ENCODE peak calls at places on chromosomes 11 and 22, in eight cellular contexts. One of them, this sample, is unnamed.

GRCh38 chr22:32531955-32532818 is 57.6 kb downstream of the FBXO7 start:
- DNase-seq in NCI-H1092: peak
- DNase-seq in IMR-90: peak
- DNase-seq in SJSA1: peak
- DNase-seq in stimulated activated CD4-positive, alpha-beta T cell treated with anti-CD3 and anti-CD28 coated beads, Interleukin-2, amount 100 ng/mL, for 48 hours: no peak
- DNase-seq in right cardiac atrium: peak
- DNase-seq in Ammon's horn: no peak
- DNase-seq in AG10803: peak
- DNase-seq in this sample: peak

GRCh38 chr11:1302041-1302460 is 7.4 kb downstream of the TOLLIP start:
- DNase-seq in NCI-H1092: no peak
- DNase-seq in IMR-90: no peak
- DNase-seq in SJSA1: no peak
- DNase-seq in stimulated activated CD4-positive, alpha-beta T cell treated with anti-CD3 and anti-CD28 coated beads, Interleukin-2, amount 100 ng/mL, for 48 hours: no peak
- DNase-seq in right cardiac atrium: no peak
- DNase-seq in Ammon's horn: no peak
- DNase-seq in AG10803: no peak
- DNase-seq in this sample: no peak

GRCh38 chr11:108934696-108935095 is 269.8 kb downstream of the DDX10 start:
- DNase-seq in NCI-H1092: no peak
- DNase-seq in IMR-90: no peak
- DNase-seq in SJSA1: no peak
- DNase-seq in stimulated activated CD4-positive, alpha-beta T cell treated with anti-CD3 and anti-CD28 coated beads, Interleukin-2, amount 100 ng/mL, for 48 hours: no peak
- DNase-seq in right cardiac atrium: no peak
- DNase-seq in Ammon's horn: no peak
- DNase-seq in AG10803: no peak
- DNase-seq in this sample: no peak

GRCh38 chr11:5737672-5738071 is 1.4 kb downstream of the OR56B1 start:
- DNase-seq in NCI-H1092: no peak
- DNase-seq in IMR-90: no peak
- DNase-seq in SJSA1: no peak
- DNase-seq in stimulated activated CD4-positive, alpha-beta T cell treated with anti-CD3 and anti-CD28 coated beads, Interleukin-2, amount 100 ng/mL, for 48 hours: no peak
- DNase-seq in right cardiac atrium: no peak
- DNase-seq in Ammon's horn: no peak
- DNase-seq in AG10803: no peak
- DNase-seq in this sample: no peak

GRCh38 chr11:73656985-73657384 is 10.6 kb downstream of the PLEKHB1 start:
- DNase-seq in NCI-H1092: no peak
- DNase-seq in IMR-90: no peak
- DNase-seq in SJSA1: no peak
- DNase-seq in stimulated activated CD4-positive, alpha-beta T cell treated with anti-CD3 and anti-CD28 coated beads, Interleukin-2, amount 100 ng/mL, for 48 hours: no peak
- DNase-seq in right cardiac atrium: no peak
- DNase-seq in Ammon's horn: no peak
- DNase-seq in AG10803: no peak
- DNase-seq in this sample: no peak

GRCh38 chr22:37627545-37627944 is 11.9 kb upstream of the SH3BP1 start:
- DNase-seq in NCI-H1092: no peak
- DNase-seq in IMR-90: no peak
- DNase-seq in SJSA1: no peak
- DNase-seq in stimulated activated CD4-positive, alpha-beta T cell treated with anti-CD3 and anti-CD28 coated beads, Interleukin-2, amount 100 ng/mL, for 48 hours: no peak
- DNase-seq in right cardiac atrium: no peak
- DNase-seq in Ammon's horn: peak
- DNase-seq in AG10803: no peak
- DNase-seq in this sample: no peak

GRCh38 chr11:82996966-82997606 is 74.6 kb downstream of the RAB30 start:
- DNase-seq in NCI-H1092: no peak
- DNase-seq in IMR-90: no peak
- DNase-seq in SJSA1: no peak
- DNase-seq in stimulated activated CD4-positive, alpha-beta T cell treated with anti-CD3 and anti-CD28 coated beads, Interleukin-2, amount 100 ng/mL, for 48 hours: no peak
- DNase-seq in right cardiac atrium: no peak
- DNase-seq in Ammon's horn: no peak
- DNase-seq in AG10803: no peak
- DNase-seq in this sample: peak

GRCh38 chr11:44199298-44199697 is 103.8 kb downstream of the EXT2 start:
- DNase-seq in NCI-H1092: peak
- DNase-seq in IMR-90: no peak
- DNase-seq in SJSA1: no peak
- DNase-seq in stimulated activated CD4-positive, alpha-beta T cell treated with anti-CD3 and anti-CD28 coated beads, Interleukin-2, amount 100 ng/mL, for 48 hours: no peak
- DNase-seq in right cardiac atrium: no peak
- DNase-seq in Ammon's horn: no peak
- DNase-seq in AG10803: no peak
- DNase-seq in this sample: no peak

This sample was measured in RPMI7951.